ENCODE peak calls at places on chromosome 9, in eight cellular contexts. One of them, this sample, is unnamed.

GRCh38 chr9:112248722-112249121 is 73.6 kb upstream of the SUSD1 start:
- DNase-seq in AG04450: no peak
- DNase-seq in head of caudate nucleus: no peak
- DNase-seq in activated T-cell treated with anti-CD3 and anti-CD28 coated beads, Interleukin-2, amount 50 U/mL, for 72 hours: no peak
- DNase-seq in effector CD4-positive, alpha-beta T cell: no peak
- DNase-seq in NCI-H1694: no peak
- DNase-seq in BJ: no peak
- DNase-seq in A172: no peak
- DNase-seq in this sample: no peak

GRCh38 chr9:36486933-36487481 is 85.7 kb upstream of the MELK start:
- DNase-seq in AG04450: no peak
- DNase-seq in head of caudate nucleus: peak; percentile 59
- DNase-seq in activated T-cell treated with anti-CD3 and anti-CD28 coated beads, Interleukin-2, amount 50 U/mL, for 72 hours: peak; percentile 61
- DNase-seq in effector CD4-positive, alpha-beta T cell: peak; percentile 41
- DNase-seq in NCI-H1694: no peak
- DNase-seq in BJ: no peak
- DNase-seq in A172: peak; percentile 14
- DNase-seq in this sample: peak; percentile 63

GRCh38 chr9:105447386-105447813 is 434 bp upstream of the FSD1L start:
- DNase-seq in AG04450: no peak
- DNase-seq in head of caudate nucleus: no peak
- DNase-seq in activated T-cell treated with anti-CD3 and anti-CD28 coated beads, Interleukin-2, amount 50 U/mL, for 72 hours: no peak
- DNase-seq in effector CD4-positive, alpha-beta T cell: no peak
- DNase-seq in NCI-H1694: no peak
- DNase-seq in BJ: no peak
- DNase-seq in A172: peak; percentile 32
- DNase-seq in this sample: no peak

GRCh38 chr9:127847833-127848755 is 6.4 kb downstream of the ENG start:
- DNase-seq in AG04450: no peak
- DNase-seq in head of caudate nucleus: no peak
- DNase-seq in activated T-cell treated with anti-CD3 and anti-CD28 coated beads, Interleukin-2, amount 50 U/mL, for 72 hours: no peak
- DNase-seq in effector CD4-positive, alpha-beta T cell: no peak
- DNase-seq in NCI-H1694: no peak
- DNase-seq in BJ: no peak
- DNase-seq in A172: no peak
- DNase-seq in this sample: no peak

GRCh38 chr9:91659529-91660294 is 236.1 kb upstream of the NFIL3 start:
- DNase-seq in AG04450: peak; percentile 20
- DNase-seq in head of caudate nucleus: no peak
- DNase-seq in activated T-cell treated with anti-CD3 and anti-CD28 coated beads, Interleukin-2, amount 50 U/mL, for 72 hours: no peak
- DNase-seq in effector CD4-positive, alpha-beta T cell: no peak
- DNase-seq in NCI-H1694: no peak
- DNase-seq in BJ: no peak
- DNase-seq in A172: peak; percentile 14
- DNase-seq in this sample: no peak

GRCh38 chr9:124496075-124496893 is 10.9 kb downstream of the NR5A1 start:
- DNase-seq in AG04450: no peak
- DNase-seq in head of caudate nucleus: no peak
- DNase-seq in activated T-cell treated with anti-CD3 and anti-CD28 coated beads, Interleukin-2, amount 50 U/mL, for 72 hours: no peak
- DNase-seq in effector CD4-positive, alpha-beta T cell: no peak
- DNase-seq in NCI-H1694: no peak
- DNase-seq in BJ: no peak
- DNase-seq in A172: no peak
- DNase-seq in this sample: no peak

GRCh38 chr9:134410078-134410834 is 84.0 kb downstream of the RXRA start:
- DNase-seq in AG04450: no peak
- DNase-seq in head of caudate nucleus: no peak
- DNase-seq in activated T-cell treated with anti-CD3 and anti-CD28 coated beads, Interleukin-2, amount 50 U/mL, for 72 hours: no peak
- DNase-seq in effector CD4-positive, alpha-beta T cell: no peak
- DNase-seq in NCI-H1694: no peak
- DNase-seq in BJ: no peak
- DNase-seq in A172: no peak
- DNase-seq in this sample: no peak

GRCh38 chr9:105354448-105354847 is 93.4 kb upstream of the FSD1L start:
- DNase-seq in AG04450: no peak
- DNase-seq in head of caudate nucleus: no peak
- DNase-seq in activated T-cell treated with anti-CD3 and anti-CD28 coated beads, Interleukin-2, amount 50 U/mL, for 72 hours: no peak
- DNase-seq in effector CD4-positive, alpha-beta T cell: no peak
- DNase-seq in NCI-H1694: no peak
- DNase-seq in BJ: no peak
- DNase-seq in A172: no peak
- DNase-seq in this sample: no peak

GRCh38 chr9:108473209-108474112 is 382.3 kb downstream of the ACTL7B start:
- DNase-seq in AG04450: no peak
- DNase-seq in head of caudate nucleus: no peak
- DNase-seq in activated T-cell treated with anti-CD3 and anti-CD28 coated beads, Interleukin-2, amount 50 U/mL, for 72 hours: no peak
- DNase-seq in effector CD4-positive, alpha-beta T cell: no peak
- DNase-seq in NCI-H1694: no peak
- DNase-seq in BJ: no peak
- DNase-seq in A172: peak; percentile 60
- DNase-seq in this sample: no peak

GRCh38 chr9:12737871-12738270 is 36.9 kb upstream of the LURAP1L start:
- DNase-seq in AG04450: no peak
- DNase-seq in head of caudate nucleus: no peak
- DNase-seq in activated T-cell treated with anti-CD3 and anti-CD28 coated beads, Interleukin-2, amount 50 U/mL, for 72 hours: no peak
- DNase-seq in effector CD4-positive, alpha-beta T cell: no peak
- DNase-seq in NCI-H1694: no peak
- DNase-seq in BJ: no peak
- DNase-seq in A172: no peak
- DNase-seq in this sample: no peak

GRCh38 chr9:136859821-136860269 is 6.3 kb downstream of the EDF1 start:
- DNase-seq in AG04450: no peak
- DNase-seq in head of caudate nucleus: no peak
- DNase-seq in activated T-cell treated with anti-CD3 and anti-CD28 coated beads, Interleukin-2, amount 50 U/mL, for 72 hours: no peak
- DNase-seq in effector CD4-positive, alpha-beta T cell: no peak
- DNase-seq in NCI-H1694: no peak
- DNase-seq in BJ: no peak
- DNase-seq in A172: no peak
- DNase-seq in this sample: no peak

GRCh38 chr9:10045598-10045997 is 567.2 kb downstream of the PTPRD start:
- DNase-seq in AG04450: no peak
- DNase-seq in head of caudate nucleus: no peak
- DNase-seq in activated T-cell treated with anti-CD3 and anti-CD28 coated beads, Interleukin-2, amount 50 U/mL, for 72 hours: no peak
- DNase-seq in effector CD4-positive, alpha-beta T cell: no peak
- DNase-seq in NCI-H1694: peak; percentile 32
- DNase-seq in BJ: no peak
- DNase-seq in A172: peak; percentile 8
- DNase-seq in this sample: no peak

GRCh38 chr9:118630931-118631595 is 738.2 kb downstream of the BRINP1 start:
- DNase-seq in AG04450: no peak
- DNase-seq in head of caudate nucleus: no peak
- DNase-seq in activated T-cell treated with anti-CD3 and anti-CD28 coated beads, Interleukin-2, amount 50 U/mL, for 72 hours: no peak
- DNase-seq in effector CD4-positive, alpha-beta T cell: no peak
- DNase-seq in NCI-H1694: no peak
- DNase-seq in BJ: no peak
- DNase-seq in A172: no peak
- DNase-seq in this sample: no peak

GRCh38 chr9:92100237-92100911 is 14.8 kb downstream of the SPTLC1 start:
- DNase-seq in AG04450: peak; percentile 29
- DNase-seq in head of caudate nucleus: no peak
- DNase-seq in activated T-cell treated with anti-CD3 and anti-CD28 coated beads, Interleukin-2, amount 50 U/mL, for 72 hours: no peak
- DNase-seq in effector CD4-positive, alpha-beta T cell: no peak
- DNase-seq in NCI-H1694: no peak
- DNase-seq in BJ: peak; percentile 36
- DNase-seq in A172: peak; percentile 93
- DNase-seq in this sample: no peak

This sample was measured in activated CD4-positive, alpha-beta memory T cell treated with anti-CD3 and anti-CD28 coated beads, Interleukin-2, amount 10 ng/mL, durations not matched to agents 7 days and 5 days.